ENCODE peak calls at places on chromosomes 16 and 17, in ten cellular contexts. H is ovary; G is brain microvascular endothelial cell; S is left ventricle myocardium inferior; M is CD8-positive, alpha-beta T cell; T is A549; B is osteoblast; X is Peyer's patch; V is neural progenitor cell; Q is OCI-LY7. R is an unnamed sample.

GRCh38 chr17:42760652-42761581 is at the start of gene RAMP2:
- DNase-seq in B (no peak), H (peak; percentile 65), S (peak; percentile 36), Q (no peak), V (peak; percentile 75), G (no peak), X (no peak), M (no peak), T (peak; percentile 41), R (no peak)

GRCh38 chr17:77884019-77884418 is 74.5 kb upstream of the TNRC6C start:
- DNase-seq in S (no peak), T (no peak), Q (peak; percentile 46), V (peak; percentile 90), H (no peak), X (no peak), B (no peak), G (peak; percentile 12), M (no peak), R (peak; percentile 43)

GRCh38 chr17:58318627-58319180 is 9.9 kb downstream of the TSPOAP1 start:
- DNase-seq in G (no peak), S (no peak), H (no peak), Q (no peak), M (no peak), T (no peak), V (no peak), X (no peak), B (peak; percentile 57), R (no peak)

GRCh38 chr16:17070882-17071592 is 399.7 kb downstream of the XYLT1 start:
- DNase-seq in S (no peak), V (peak; percentile 57), M (peak; percentile 74), T (no peak), G (no peak), B (no peak), X (peak; percentile 94), H (peak; percentile 37), Q (peak; percentile 81), R (no peak)

GRCh38 chr17:41492771-41493170 is 3.1 kb upstream of the KRT36 start:
- DNase-seq in B (no peak), H (peak; percentile 53), T (no peak), V (no peak), X (no peak), S (peak; percentile 30), M (no peak), Q (no peak), G (peak; percentile 32), R (no peak)

GRCh38 chr17:55416470-55417052 is 5.1 kb downstream of the MMD start:
- DNase-seq in T (no peak), M (no peak), V (no peak), B (no peak), H (no peak), X (no peak), G (no peak), S (no peak), Q (no peak), R (no peak)

GRCh38 chr16:31537362-31537921 is 9.7 kb downstream of the AHSP start:
- DNase-seq in V (peak; percentile 48), M (no peak), B (peak; percentile 54), H (no peak), T (no peak), S (no peak), X (no peak), G (no peak), Q (no peak), R (no peak)

GRCh38 chr17:6139447-6139832 is 69.3 kb downstream of the WSCD1 start:
- DNase-seq in H (no peak), B (no peak), T (no peak), S (no peak), M (no peak), X (no peak), G (no peak), V (no peak), Q (no peak), R (no peak)

GRCh38 chr17:63698886-63699637 is 863 bp downstream of the LIMD2 start:
- DNase-seq in M (peak; percentile 92), G (no peak), B (peak; percentile 89), T (no peak), H (peak; percentile 53), S (peak; percentile 58), Q (peak; percentile 95), X (peak; percentile 96), V (peak; percentile 46), R (peak; percentile 71)

GRCh38 chr17:63699638-63700527 is at the start of gene LIMD2:
- DNase-seq in G (no peak), H (peak; percentile 67), Q (peak; percentile 76), X (peak; percentile 87), S (peak; percentile 66), V (peak; percentile 90), T (peak; percentile 69), M (peak; percentile 87), B (peak; percentile 95), R (peak; percentile 88)

GRCh38 chr17:63701477-63702222 is 1.7 kb upstream of the LIMD2 start:
- DNase-seq in X (peak; percentile 88), Q (peak; percentile 78), B (peak; percentile 80), M (peak; percentile 81), V (no peak), S (peak; percentile 35), T (no peak), G (no peak), H (no peak), R (peak; percentile 79)

GRCh38 chr17:63702223-63702577 is 2.3 kb upstream of the LIMD2 start:
- DNase-seq in M (peak; percentile 82), Q (peak; percentile 85), G (no peak), T (no peak), H (no peak), B (no peak), S (no peak), V (no peak), X (peak; percentile 82), R (no peak)

GRCh38 chr17:63700528-63701441 is 860 bp upstream of the LIMD2 start:
- DNase-seq in S (peak; percentile 69), G (peak; percentile 39), Q (peak; percentile 82), T (no peak), M (peak; percentile 61), H (peak; percentile 62), B (peak; percentile 96), X (peak; percentile 66), V (peak; percentile 74), R (peak; percentile 81)
- TF ChIP-seq CTCF in S (peak; percentile 23), G (peak; percentile 15), Q (peak; percentile 47), T (no peak), M (no peak), H (no peak), B (no peak), X (peak; percentile 24), V (peak; percentile 43), R (peak; percentile 46)

GRCh38 chr16:23833504-23833903 is 2.3 kb upstream of the PRKCB start:
- DNase-seq in Q (no peak), S (no peak), T (no peak), X (no peak), M (no peak), G (no peak), H (no peak), V (no peak), B (no peak), R (no peak)

GRCh38 chr16:23833960-23834685 is 1.7 kb upstream of the PRKCB start:
- DNase-seq in G (no peak), Q (no peak), B (peak; percentile 65), T (no peak), H (no peak), V (no peak), S (no peak), X (no peak), M (no peak), R (no peak)

GRCh38 chr16:23836078-23836403 is 258 bp downstream of the PRKCB start:
- DNase-seq in B (no peak), M (peak; percentile 29), T (no peak), Q (no peak), V (no peak), G (no peak), H (no peak), S (no peak), X (no peak), R (no peak)

GRCh38 chr16:23836404-23837291 is 865 bp downstream of the PRKCB start:
- DNase-seq in T (no peak), M (peak; percentile 63), B (no peak), V (peak; percentile 74), X (peak; percentile 82), Q (peak; percentile 75), S (peak; percentile 19), H (no peak), G (no peak), R (no peak)

GRCh38 chr16:23835390-23836077 is at the start of gene PRKCB:
- DNase-seq in V (peak; percentile 98), Q (peak; percentile 92), M (peak; percentile 88), H (peak; percentile 29), B (peak; percentile 89), T (peak; percentile 58), S (peak; percentile 70), X (peak; percentile 96), G (peak; percentile 5), R (peak; percentile 45)
- H3K4me3 ChIP-seq in V (peak within 1 kb of the TSS; percentile 69), Q (peak within 1 kb of the TSS; percentile 85), M (peak within 1 kb of the TSS; percentile 93), H (peak within 1 kb of the TSS; percentile 32), B (no peak within 1 kb of the TSS), T (peak within 1 kb of the TSS; percentile 46), S (peak within 1 kb of the TSS; percentile 58), X (peak within 1 kb of the TSS; percentile 76), G (no peak within 1 kb of the TSS), R (peak within 1 kb of the TSS; percentile 51)

DNA sequence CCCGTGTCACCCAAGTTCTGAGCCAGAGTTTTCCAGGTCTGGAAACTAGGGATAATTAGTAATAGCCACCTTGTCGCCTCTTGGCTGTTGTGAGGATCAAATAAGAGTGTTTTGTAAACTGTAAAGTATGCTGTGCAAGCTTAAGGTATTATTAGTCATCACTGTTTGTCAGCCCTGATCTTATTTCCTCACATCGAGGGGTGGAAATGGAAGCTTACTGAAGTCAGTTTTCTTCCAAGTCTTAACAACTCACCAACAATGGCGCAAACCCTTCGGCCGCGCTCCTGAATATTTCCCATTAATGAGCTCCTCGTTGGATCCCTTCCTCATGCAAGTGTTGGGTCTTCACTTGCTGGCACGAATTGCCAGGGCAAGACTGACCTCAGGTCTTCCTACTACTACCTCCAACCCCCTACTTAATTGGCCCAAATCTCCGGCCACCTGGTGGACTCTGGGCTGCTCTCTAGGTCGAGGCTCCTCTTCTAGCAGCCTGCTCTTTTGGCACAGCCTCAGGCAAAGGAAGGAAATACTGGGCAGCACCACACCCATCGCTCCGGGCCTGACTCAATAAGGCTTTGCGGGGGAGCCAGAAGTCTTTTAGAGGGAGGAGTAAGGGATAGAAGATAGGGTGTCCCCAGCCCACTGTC is 874 bp upstream of the SLC35B1 start:
- DNase-seq in S (no peak), M (peak; percentile 13), G (no peak), Q (no peak), B (no peak), H (no peak), T (no peak), X (no peak), V (peak; percentile 11), R (no peak)
- H3K27ac ChIP-seq in S (peak overlapping the region; percentile 94), M (peak overlapping the region; percentile 95), G (no peak overlapping the region), Q (no peak overlapping the region), B (peak overlapping the region; percentile 99), H (peak overlapping the region; percentile 85), T (peak overlapping the region; percentile 66), X (peak overlapping the region; percentile 93), V (no peak overlapping the region), R (peak overlapping the region; percentile 99)

GRCh38 chr17:81120695-81121621 is 44.3 kb upstream of the PVALEF start:
- DNase-seq in H (no peak), X (no peak), V (no peak), S (no peak), M (no peak), T (no peak), B (no peak), G (no peak), Q (no peak), R (no peak)

GRCh38 chr17:81124377-81124776 is 40.9 kb upstream of the PVALEF start:
- DNase-seq in X (no peak), S (no peak), V (no peak), H (no peak), M (no peak), G (no peak), Q (no peak), T (no peak), B (peak; percentile 87), R (no peak)

GRCh38 chr17:81123052-81124048 is 42.0 kb upstream of the PVALEF start:
- DNase-seq in M (no peak), X (no peak), H (no peak), T (no peak), B (peak; percentile 91), Q (no peak), V (no peak), S (no peak), G (no peak), R (no peak)

GRCh38 chr17:81120149-81120484 is 45.2 kb upstream of the PVALEF start:
- DNase-seq in T (no peak), B (no peak), G (no peak), Q (no peak), V (peak; percentile 32), S (no peak), M (no peak), X (no peak), H (no peak), R (no peak)

GRCh38 chr17:81121841-81122733 is 43.2 kb upstream of the PVALEF start:
- DNase-seq in X (no peak), M (no peak), T (no peak), H (no peak), G (no peak), V (no peak), S (no peak), Q (no peak), B (no peak), R (no peak)
- TF ChIP-seq CTCF in X (no peak), M (no peak), T (no peak), H (no peak), G (no peak), V (no peak), S (no peak), Q (no peak), B (no peak), R (no peak)